ENCODE peak calls at places on chromosomes 3 and 15, in five cellular contexts. One of them, this sample, is unnamed.
A peak's percentile ranks its signal among the peaks of the same experiment; 100 is the strongest.

GRCh38 chr3:66606126-66606525 is 105.3 kb upstream of the LRIG1 start:
- DNase-seq in adrenal gland: no peak
- DNase-seq in coronary artery: no peak
- DNase-seq in neuronal stem cell: no peak
- DNase-seq in fibroblast of lung: no peak
- DNase-seq in this sample: no peak

GRCh38 chr15:96043586-96044171 is 286.8 kb upstream of the NR2F2 start:
- DNase-seq in adrenal gland: no peak
- DNase-seq in coronary artery: no peak
- DNase-seq in neuronal stem cell: no peak
- DNase-seq in fibroblast of lung: no peak
- DNase-seq in this sample: no peak

GRCh38 chr3:160641675-160642330 is 35.2 kb upstream of the ARL14 start:
- DNase-seq in coronary artery: no peak
- DNase-seq in fibroblast of lung: peak; percentile 91
- DNase-seq in adrenal gland: no peak
- DNase-seq in neuronal stem cell: no peak
- DNase-seq in this sample: no peak

GRCh38 chr3:131711114-131711786 is 208.5 kb upstream of the MRPL3 start:
- DNase-seq in coronary artery: no peak
- DNase-seq in fibroblast of lung: no peak
- DNase-seq in neuronal stem cell: no peak
- DNase-seq in adrenal gland: no peak
- DNase-seq in this sample: no peak

GRCh38 chr3:179027326-179027900 is 44.2 kb downstream of the ZMAT3 start:
- DNase-seq in coronary artery: no peak
- DNase-seq in neuronal stem cell: no peak
- DNase-seq in adrenal gland: no peak
- DNase-seq in fibroblast of lung: peak; percentile 84
- DNase-seq in this sample: no peak

GRCh38 chr3:124172846-124173245 is 180.9 kb upstream of the ROPN1 start:
- DNase-seq in adrenal gland: no peak
- DNase-seq in coronary artery: no peak
- DNase-seq in fibroblast of lung: no peak
- DNase-seq in neuronal stem cell: no peak
- DNase-seq in this sample: no peak

GRCh38 chr3:154023148-154023547 is 98.0 kb upstream of the ARHGEF26 start:
- DNase-seq in coronary artery: no peak
- DNase-seq in neuronal stem cell: no peak
- DNase-seq in fibroblast of lung: no peak
- DNase-seq in adrenal gland: no peak
- DNase-seq in this sample: no peak

GRCh38 chr3:157477441-157477840 is 25.8 kb downstream of the VEPH1 start:
- DNase-seq in fibroblast of lung: peak; percentile 35
- DNase-seq in adrenal gland: no peak
- DNase-seq in neuronal stem cell: no peak
- DNase-seq in coronary artery: no peak
- DNase-seq in this sample: no peak

GRCh38 chr3:64223809-64224570 is 1.3 kb downstream of the PRICKLE2 start:
- DNase-seq in coronary artery: no peak
- DNase-seq in fibroblast of lung: peak; percentile 36
- DNase-seq in adrenal gland: no peak
- DNase-seq in neuronal stem cell: no peak
- DNase-seq in this sample: no peak

GRCh38 chr3:190491533-190492054 is 22.3 kb upstream of the IL1RAP start:
- DNase-seq in neuronal stem cell: no peak
- DNase-seq in adrenal gland: no peak
- DNase-seq in fibroblast of lung: peak; percentile 48
- DNase-seq in coronary artery: no peak
- DNase-seq in this sample: no peak

GRCh38 chr3:53498993-53499641 is 4.7 kb downstream of the CACNA1D start:
- DNase-seq in adrenal gland: no peak
- DNase-seq in neuronal stem cell: no peak
- DNase-seq in coronary artery: no peak
- DNase-seq in fibroblast of lung: no peak
- DNase-seq in this sample: no peak

GRCh38 chr3:184868477-184868876 is 56.5 kb downstream of the VPS8 start:
- DNase-seq in adrenal gland: no peak
- DNase-seq in neuronal stem cell: no peak
- DNase-seq in fibroblast of lung: no peak
- DNase-seq in coronary artery: no peak
- DNase-seq in this sample: no peak

GRCh38 chr3:190517696-190518095 is 3.8 kb downstream of the IL1RAP start:
- DNase-seq in fibroblast of lung: peak; percentile 73
- DNase-seq in neuronal stem cell: no peak
- DNase-seq in adrenal gland: no peak
- DNase-seq in coronary artery: no peak
- DNase-seq in this sample: no peak

GRCh38 chr15:57410373-57410772 is 34.1 kb downstream of the CGNL1 start:
- DNase-seq in coronary artery: no peak
- DNase-seq in neuronal stem cell: no peak
- DNase-seq in fibroblast of lung: no peak
- DNase-seq in adrenal gland: no peak
- DNase-seq in this sample: no peak

GRCh38 chr15:57411945-57412768 is 35.9 kb downstream of the CGNL1 start:
- DNase-seq in coronary artery: no peak
- DNase-seq in adrenal gland: no peak
- DNase-seq in fibroblast of lung: no peak
- DNase-seq in neuronal stem cell: no peak
- DNase-seq in this sample: no peak

GRCh38 chr15:57419335-57419734 is 43.0 kb downstream of the CGNL1 start:
- DNase-seq in coronary artery: no peak
- DNase-seq in adrenal gland: no peak
- DNase-seq in neuronal stem cell: no peak
- DNase-seq in fibroblast of lung: peak; percentile 26
- DNase-seq in this sample: no peak

GRCh38 chr15:57418640-57419039 is 42.3 kb downstream of the CGNL1 start:
- DNase-seq in fibroblast of lung: peak; percentile 36
- DNase-seq in adrenal gland: no peak
- DNase-seq in coronary artery: no peak
- DNase-seq in neuronal stem cell: no peak
- DNase-seq in this sample: no peak

GRCh38 chr15:57415559-57415958 is 39.3 kb downstream of the CGNL1 start:
- DNase-seq in neuronal stem cell: no peak
- DNase-seq in adrenal gland: no peak
- DNase-seq in fibroblast of lung: no peak
- DNase-seq in coronary artery: no peak
- DNase-seq in this sample: no peak
- H3K27ac ChIP-seq in neuronal stem cell: no peak overlapping the region
- H3K27ac ChIP-seq in adrenal gland: no peak overlapping the region
- H3K27ac ChIP-seq in fibroblast of lung: no peak overlapping the region
- H3K27ac ChIP-seq in coronary artery: no peak overlapping the region
- H3K27ac ChIP-seq in this sample: no peak overlapping the region

DNA sequence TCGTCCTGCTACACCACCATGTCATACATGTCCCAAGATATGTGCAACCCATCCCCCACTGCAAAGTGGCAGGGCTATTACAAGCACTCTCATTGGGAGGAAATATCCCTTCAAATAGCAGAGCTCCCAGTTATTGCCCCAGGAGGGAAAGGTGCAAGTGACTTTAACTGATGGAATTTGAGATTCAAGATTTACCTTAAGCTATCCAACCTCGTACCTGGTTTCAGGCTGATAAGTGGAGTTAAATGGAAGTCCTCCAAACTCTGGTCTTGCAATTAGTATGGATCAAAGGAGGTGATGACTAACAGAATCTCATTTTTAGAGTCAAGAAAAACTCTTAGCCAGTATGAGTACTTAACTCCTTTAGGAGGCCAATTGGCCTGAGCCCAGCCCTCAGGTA is 2.1 kb downstream of the SLCO2A1 start:
- DNase-seq in neuronal stem cell: no peak
- DNase-seq in coronary artery: no peak
- DNase-seq in fibroblast of lung: no peak
- DNase-seq in adrenal gland: no peak
- DNase-seq in this sample: no peak
- H3K27ac ChIP-seq in neuronal stem cell: no peak overlapping the region
- H3K27ac ChIP-seq in coronary artery: no peak overlapping the region
- H3K27ac ChIP-seq in fibroblast of lung: no peak overlapping the region
- H3K27ac ChIP-seq in adrenal gland: no peak overlapping the region
- H3K27ac ChIP-seq in this sample: no peak overlapping the region

GRCh38 chr3:128794788-128795649 is 69.0 kb downstream of the RAB7A start:
- DNase-seq in fibroblast of lung: peak; percentile 48
- DNase-seq in coronary artery: no peak
- DNase-seq in neuronal stem cell: peak; percentile 60
- DNase-seq in adrenal gland: peak; percentile 56
- DNase-seq in this sample: peak; percentile 27
- H3K27ac ChIP-seq in fibroblast of lung: peak overlapping the region; percentile 40
- H3K27ac ChIP-seq in coronary artery: peak overlapping the region; percentile 10
- H3K27ac ChIP-seq in neuronal stem cell: no peak overlapping the region
- H3K27ac ChIP-seq in adrenal gland: peak overlapping the region; percentile 66
- H3K27ac ChIP-seq in this sample: no peak overlapping the region

DNA sequence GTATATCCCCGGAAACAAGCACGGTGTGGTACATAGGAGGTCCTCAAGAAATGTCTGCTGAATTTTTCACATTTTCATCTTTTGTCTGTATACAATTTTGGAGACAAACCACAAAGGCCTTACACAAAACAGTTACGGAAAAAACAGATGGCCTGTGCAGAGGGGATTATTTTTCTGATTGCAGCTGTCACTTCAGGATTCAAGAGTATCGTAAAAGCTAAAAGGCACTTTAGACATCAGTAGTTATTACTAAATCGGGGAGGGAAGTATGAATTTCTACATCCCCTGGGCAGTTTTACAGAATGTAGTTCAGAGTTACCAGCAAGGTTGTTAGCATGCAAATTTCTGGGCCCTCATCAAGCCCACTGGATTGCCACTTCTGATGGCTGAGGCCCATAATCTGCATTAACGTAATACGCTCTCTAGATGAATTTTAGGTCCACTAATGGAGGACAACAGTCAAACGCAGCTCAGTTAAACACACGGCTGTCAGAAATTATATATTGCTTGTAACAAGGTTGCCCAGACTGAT is 1.2 kb downstream of the RIOX2 start:
- DNase-seq in neuronal stem cell: no peak
- DNase-seq in coronary artery: no peak
- DNase-seq in fibroblast of lung: no peak
- DNase-seq in adrenal gland: no peak
- DNase-seq in this sample: no peak
- H3K27ac ChIP-seq in neuronal stem cell: no peak overlapping the region
- H3K27ac ChIP-seq in coronary artery: peak overlapping the region; percentile 89
- H3K27ac ChIP-seq in fibroblast of lung: no peak overlapping the region
- H3K27ac ChIP-seq in adrenal gland: peak overlapping the region; percentile 88
- H3K27ac ChIP-seq in this sample: no peak overlapping the region

GRCh38 chr15:76309561-76310330 is 1.5 kb downstream of the ETFA start:
- DNase-seq in neuronal stem cell: no peak
- DNase-seq in coronary artery: no peak
- DNase-seq in fibroblast of lung: peak; percentile 25
- DNase-seq in adrenal gland: no peak
- DNase-seq in this sample: no peak
- H3K27ac ChIP-seq in neuronal stem cell: no peak overlapping the region
- H3K27ac ChIP-seq in coronary artery: no peak overlapping the region
- H3K27ac ChIP-seq in fibroblast of lung: no peak overlapping the region
- H3K27ac ChIP-seq in adrenal gland: no peak overlapping the region
- H3K27ac ChIP-seq in this sample: no peak overlapping the region

GRCh38 chr3:111236833-111237713 is 165.5 kb downstream of the NECTIN3 start:
- DNase-seq in fibroblast of lung: peak; percentile 71
- DNase-seq in adrenal gland: no peak
- DNase-seq in neuronal stem cell: no peak
- DNase-seq in coronary artery: no peak
- DNase-seq in this sample: no peak
- H3K27ac ChIP-seq in fibroblast of lung: no peak overlapping the region
- H3K27ac ChIP-seq in adrenal gland: no peak overlapping the region
- H3K27ac ChIP-seq in neuronal stem cell: no peak overlapping the region
- H3K27ac ChIP-seq in coronary artery: no peak overlapping the region
- H3K27ac ChIP-seq in this sample: no peak overlapping the region

DNA sequence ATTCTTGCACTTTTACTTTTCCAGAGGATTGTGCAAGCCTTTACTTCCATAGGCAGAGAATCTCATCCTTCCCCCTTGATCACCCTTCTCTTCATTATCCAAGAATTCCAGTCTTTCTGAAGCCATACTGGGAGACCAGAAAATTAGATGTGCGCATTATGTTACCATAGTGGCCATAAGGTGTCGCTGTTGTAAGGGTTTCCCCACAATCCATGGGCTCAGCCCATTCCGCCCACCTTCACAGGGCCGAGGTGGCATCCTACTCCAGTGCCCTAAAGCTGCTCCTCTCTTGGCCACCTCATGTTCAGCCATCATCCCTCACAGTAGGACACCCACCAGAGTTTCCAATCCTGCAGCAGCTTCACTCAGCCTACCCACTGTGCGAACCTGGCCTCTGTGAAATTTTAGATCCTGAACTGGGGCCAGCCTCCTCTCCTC is 35.0 kb downstream of the CTSH start:
- DNase-seq in fibroblast of lung: peak; percentile 28
- DNase-seq in coronary artery: no peak
- DNase-seq in adrenal gland: no peak
- DNase-seq in neuronal stem cell: peak; percentile 68
- DNase-seq in this sample: peak; percentile 68
- H3K27ac ChIP-seq in fibroblast of lung: no peak overlapping the region
- H3K27ac ChIP-seq in coronary artery: no peak overlapping the region
- H3K27ac ChIP-seq in adrenal gland: no peak overlapping the region
- H3K27ac ChIP-seq in neuronal stem cell: peak overlapping the region; percentile 8
- H3K27ac ChIP-seq in this sample: no peak overlapping the region

GRCh38 chr3:120561251-120562045 is 34.7 kb upstream of the NDUFB4 start:
- DNase-seq in neuronal stem cell: peak; percentile 59
- DNase-seq in adrenal gland: peak; percentile 83
- DNase-seq in coronary artery: no peak
- DNase-seq in fibroblast of lung: peak; percentile 60
- DNase-seq in this sample: no peak
- H3K27ac ChIP-seq in neuronal stem cell: no peak overlapping the region
- H3K27ac ChIP-seq in adrenal gland: peak overlapping the region; percentile 95
- H3K27ac ChIP-seq in coronary artery: no peak overlapping the region
- H3K27ac ChIP-seq in fibroblast of lung: no peak overlapping the region
- H3K27ac ChIP-seq in this sample: no peak overlapping the region

DNA sequence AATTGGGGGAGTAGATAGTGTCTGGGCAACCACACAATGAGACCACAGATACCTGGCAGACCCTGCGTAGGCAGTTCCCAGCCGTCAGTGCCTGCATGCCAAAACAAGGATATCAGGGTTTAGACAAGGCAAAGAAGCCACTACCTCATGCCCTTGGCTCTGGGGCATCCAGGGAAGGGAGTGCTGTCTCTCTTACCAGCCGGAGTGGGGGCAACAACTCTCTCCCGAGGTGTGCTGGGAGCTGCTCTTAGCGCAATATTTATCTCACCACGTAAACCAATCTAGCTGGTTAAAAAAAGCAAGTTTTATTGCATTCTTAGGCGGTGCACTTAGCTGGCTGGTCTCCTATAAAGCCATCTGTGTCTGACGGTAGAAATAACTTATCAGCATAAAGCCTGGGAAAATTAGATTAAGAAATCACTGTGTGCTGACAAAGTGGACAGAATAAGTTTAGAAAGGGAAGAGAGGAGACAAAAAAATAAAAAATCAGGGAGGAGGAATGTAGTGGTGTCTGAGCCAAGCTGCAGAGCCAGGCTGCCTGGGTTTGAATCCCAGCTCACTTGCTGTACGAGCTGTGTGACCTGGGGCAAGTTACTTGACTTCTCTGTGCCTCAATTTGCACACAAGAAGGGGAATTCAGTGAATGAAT is 273.2 kb downstream of the PDZRN3 start:
- DNase-seq in coronary artery: no peak
- DNase-seq in neuronal stem cell: no peak
- DNase-seq in fibroblast of lung: peak; percentile 5
- DNase-seq in adrenal gland: no peak
- DNase-seq in this sample: no peak
- H3K27ac ChIP-seq in coronary artery: no peak overlapping the region
- H3K27ac ChIP-seq in neuronal stem cell: no peak overlapping the region
- H3K27ac ChIP-seq in fibroblast of lung: no peak overlapping the region
- H3K27ac ChIP-seq in adrenal gland: no peak overlapping the region
- H3K27ac ChIP-seq in this sample: no peak overlapping the region